ENCODE peak calls at places on chromosome 22, in ten cellular contexts. One of them, this sample, is unnamed.

GRCh38 chr22:27501191-27501936 is 300.2 kb downstream of the MN1 start:
- DNase-seq in bronchial epithelial cell: no peak
- DNase-seq in epithelial cell of esophagus: no peak
- DNase-seq in WERI-Rb-1: no peak
- DNase-seq in cardiac fibroblast: no peak
- DNase-seq in psoas muscle: no peak
- DNase-seq in stomach: no peak
- DNase-seq in BJ: no peak
- DNase-seq in NB4: no peak
- DNase-seq in ovary: no peak
- DNase-seq in this sample: no peak

GRCh38 chr22:24965822-24966626 is 13.5 kb downstream of the KIAA1671 start:
- DNase-seq in bronchial epithelial cell: peak; percentile 82
- DNase-seq in epithelial cell of esophagus: peak; percentile 72
- DNase-seq in WERI-Rb-1: no peak
- DNase-seq in cardiac fibroblast: no peak
- DNase-seq in psoas muscle: peak; percentile 41
- DNase-seq in stomach: peak; percentile 91
- DNase-seq in BJ: no peak
- DNase-seq in NB4: no peak
- DNase-seq in ovary: peak; percentile 85
- DNase-seq in this sample: no peak

GRCh38 chr22:49149721-49150608 is 677.7 kb downstream of the BRD1 start:
- DNase-seq in bronchial epithelial cell: no peak
- DNase-seq in epithelial cell of esophagus: no peak
- DNase-seq in WERI-Rb-1: no peak
- DNase-seq in cardiac fibroblast: no peak
- DNase-seq in psoas muscle: no peak
- DNase-seq in stomach: no peak
- DNase-seq in BJ: no peak
- DNase-seq in NB4: no peak
- DNase-seq in ovary: no peak
- DNase-seq in this sample: no peak

GRCh38 chr22:24925586-24926427 is 20.7 kb downstream of the LHFPL7 start:
- DNase-seq in bronchial epithelial cell: no peak
- DNase-seq in epithelial cell of esophagus: no peak
- DNase-seq in WERI-Rb-1: no peak
- DNase-seq in cardiac fibroblast: no peak
- DNase-seq in psoas muscle: no peak
- DNase-seq in stomach: no peak
- DNase-seq in BJ: no peak
- DNase-seq in NB4: no peak
- DNase-seq in ovary: no peak
- DNase-seq in this sample: no peak

GRCh38 chr22:24471570-24471969 is 23.6 kb upstream of the UPB1 start:
- DNase-seq in bronchial epithelial cell: no peak
- DNase-seq in epithelial cell of esophagus: no peak
- DNase-seq in WERI-Rb-1: no peak
- DNase-seq in cardiac fibroblast: peak; percentile 77
- DNase-seq in psoas muscle: peak; percentile 66
- DNase-seq in stomach: no peak
- DNase-seq in BJ: no peak
- DNase-seq in NB4: no peak
- DNase-seq in ovary: peak; percentile 76
- DNase-seq in this sample: no peak

GRCh38 chr22:20186871-20187546 is 36.2 kb upstream of the CCDC188 start:
- DNase-seq in bronchial epithelial cell: no peak
- DNase-seq in epithelial cell of esophagus: no peak
- DNase-seq in WERI-Rb-1: peak; percentile 24
- DNase-seq in cardiac fibroblast: no peak
- DNase-seq in psoas muscle: no peak
- DNase-seq in stomach: no peak
- DNase-seq in BJ: no peak
- DNase-seq in NB4: no peak
- DNase-seq in ovary: no peak
- DNase-seq in this sample: no peak

GRCh38 chr22:47567126-47567730 is 804.8 kb downstream of the TBC1D22A start:
- DNase-seq in bronchial epithelial cell: no peak
- DNase-seq in epithelial cell of esophagus: no peak
- DNase-seq in WERI-Rb-1: no peak
- DNase-seq in cardiac fibroblast: no peak
- DNase-seq in psoas muscle: no peak
- DNase-seq in stomach: no peak
- DNase-seq in BJ: no peak
- DNase-seq in NB4: no peak
- DNase-seq in ovary: no peak
- DNase-seq in this sample: no peak

GRCh38 chr22:42174062-42174461 is 43.5 kb upstream of the CYP2D6 start:
- DNase-seq in bronchial epithelial cell: no peak
- DNase-seq in epithelial cell of esophagus: no peak
- DNase-seq in WERI-Rb-1: no peak
- DNase-seq in cardiac fibroblast: no peak
- DNase-seq in psoas muscle: no peak
- DNase-seq in stomach: no peak
- DNase-seq in BJ: no peak
- DNase-seq in NB4: peak; percentile 21
- DNase-seq in ovary: no peak
- DNase-seq in this sample: no peak

GRCh38 chr22:23531966-23532735 is 47.9 kb downstream of the IGLL1 start:
- DNase-seq in bronchial epithelial cell: no peak
- DNase-seq in epithelial cell of esophagus: no peak
- DNase-seq in WERI-Rb-1: no peak
- DNase-seq in cardiac fibroblast: no peak
- DNase-seq in psoas muscle: no peak
- DNase-seq in stomach: no peak
- DNase-seq in BJ: no peak
- DNase-seq in NB4: no peak
- DNase-seq in ovary: peak; percentile 36
- DNase-seq in this sample: no peak

GRCh38 chr22:20956258-20957117 is 10.6 kb upstream of the AIFM3 start:
- DNase-seq in bronchial epithelial cell: peak; percentile 83
- DNase-seq in epithelial cell of esophagus: peak; percentile 86
- DNase-seq in WERI-Rb-1: no peak
- DNase-seq in cardiac fibroblast: peak; percentile 20
- DNase-seq in psoas muscle: peak; percentile 22
- DNase-seq in stomach: no peak
- DNase-seq in BJ: no peak
- DNase-seq in NB4: no peak
- DNase-seq in ovary: no peak
- DNase-seq in this sample: no peak

GRCh38 chr22:47388778-47389177 is 626.3 kb downstream of the TBC1D22A start:
- DNase-seq in bronchial epithelial cell: no peak
- DNase-seq in epithelial cell of esophagus: no peak
- DNase-seq in WERI-Rb-1: no peak
- DNase-seq in cardiac fibroblast: no peak
- DNase-seq in psoas muscle: no peak
- DNase-seq in stomach: no peak
- DNase-seq in BJ: no peak
- DNase-seq in NB4: no peak
- DNase-seq in ovary: peak; percentile 13
- DNase-seq in this sample: no peak

GRCh38 chr22:49240016-49240380 is 587.7 kb downstream of the BRD1 start:
- DNase-seq in bronchial epithelial cell: no peak
- DNase-seq in epithelial cell of esophagus: no peak
- DNase-seq in WERI-Rb-1: no peak
- DNase-seq in cardiac fibroblast: no peak
- DNase-seq in psoas muscle: no peak
- DNase-seq in stomach: no peak
- DNase-seq in BJ: no peak
- DNase-seq in NB4: no peak
- DNase-seq in ovary: peak; percentile 4
- DNase-seq in this sample: no peak

GRCh38 chr22:23562186-23562585 is 17.9 kb downstream of the IGLL1 start:
- DNase-seq in bronchial epithelial cell: no peak
- DNase-seq in epithelial cell of esophagus: no peak
- DNase-seq in WERI-Rb-1: no peak
- DNase-seq in cardiac fibroblast: no peak
- DNase-seq in psoas muscle: no peak
- DNase-seq in stomach: no peak
- DNase-seq in BJ: no peak
- DNase-seq in NB4: no peak
- DNase-seq in ovary: no peak
- DNase-seq in this sample: no peak

DNA sequence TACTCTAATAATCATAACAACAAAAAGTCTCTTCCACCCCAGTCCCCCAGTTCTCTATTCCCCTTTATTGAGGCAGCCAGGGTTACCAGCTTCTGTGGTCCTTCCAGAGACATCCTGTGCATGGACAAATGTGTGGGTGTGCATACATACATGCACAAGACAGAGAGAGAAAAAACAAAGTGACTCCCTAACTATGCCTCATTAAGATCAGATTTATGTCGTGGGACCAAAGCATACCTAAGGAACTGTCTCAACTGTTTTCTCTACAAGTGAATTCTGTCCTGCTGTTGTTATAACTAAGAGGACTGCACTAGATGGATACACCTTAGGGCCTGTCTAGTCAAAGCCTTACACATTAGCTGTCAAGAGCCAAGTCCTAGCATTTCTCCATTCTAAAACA is 106.7 kb downstream of the MRTFA start:
- DNase-seq in bronchial epithelial cell: no peak
- DNase-seq in epithelial cell of esophagus: no peak
- DNase-seq in WERI-Rb-1: no peak
- DNase-seq in cardiac fibroblast: no peak
- DNase-seq in psoas muscle: no peak
- DNase-seq in stomach: no peak
- DNase-seq in BJ: no peak
- DNase-seq in NB4: no peak
- DNase-seq in ovary: no peak
- DNase-seq in this sample: no peak
- H3K4me3 ChIP-seq in bronchial epithelial cell: no peak overlapping the region
- H3K4me3 ChIP-seq in epithelial cell of esophagus: no peak overlapping the region
- H3K4me3 ChIP-seq in WERI-Rb-1: no peak overlapping the region
- H3K4me3 ChIP-seq in cardiac fibroblast: no peak overlapping the region
- H3K4me3 ChIP-seq in psoas muscle: no peak overlapping the region
- H3K4me3 ChIP-seq in stomach: no peak overlapping the region
- H3K4me3 ChIP-seq in BJ: no peak overlapping the region
- H3K4me3 ChIP-seq in NB4: no peak overlapping the region
- H3K4me3 ChIP-seq in ovary: no peak overlapping the region
- H3K4me3 ChIP-seq in this sample: no peak overlapping the region

DNA sequence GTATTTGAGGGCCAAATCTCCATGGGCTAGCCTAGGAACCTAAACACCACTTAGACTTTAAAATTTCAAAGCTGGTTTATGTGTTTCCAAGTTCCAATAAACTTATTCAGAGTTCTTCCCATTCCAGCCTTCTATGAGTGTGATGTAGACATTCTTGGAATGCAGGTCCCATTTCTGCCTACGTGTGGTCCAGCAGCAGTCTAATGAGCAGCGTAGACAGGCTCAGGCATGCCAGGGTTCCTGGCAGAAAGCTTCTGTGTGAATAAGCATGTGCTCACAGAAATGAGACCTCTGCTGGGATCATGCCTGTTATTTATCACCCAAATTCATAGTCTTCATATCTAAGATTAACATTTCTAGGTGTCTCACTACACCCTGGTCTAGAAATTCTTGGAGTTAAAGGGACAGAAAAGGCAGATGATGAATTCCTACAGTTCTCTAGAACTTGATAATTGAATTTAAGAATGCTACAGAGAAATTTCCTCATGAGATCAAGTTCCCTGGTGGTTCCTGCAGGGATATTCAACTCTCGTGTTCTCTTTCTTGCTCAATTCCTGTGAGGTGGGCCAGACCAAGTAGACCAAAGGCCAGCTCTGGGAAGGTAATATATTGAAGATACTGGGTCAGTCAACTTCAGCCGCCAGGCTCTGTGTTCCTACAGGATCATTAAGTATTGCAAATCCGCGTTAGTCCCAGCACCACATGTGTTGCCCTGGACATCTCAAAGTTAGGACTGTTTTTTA is 17.6 kb downstream of the RNF185 start:
- DNase-seq in bronchial epithelial cell: peak; percentile 99
- DNase-seq in epithelial cell of esophagus: peak; percentile 99
- DNase-seq in WERI-Rb-1: no peak
- DNase-seq in cardiac fibroblast: peak; percentile 87
- DNase-seq in psoas muscle: no peak
- DNase-seq in stomach: no peak
- DNase-seq in BJ: peak; percentile 89
- DNase-seq in NB4: no peak
- DNase-seq in ovary: no peak
- DNase-seq in this sample: no peak
- TF ChIP-seq CTCF in bronchial epithelial cell: peak; percentile 0
- TF ChIP-seq CTCF in epithelial cell of esophagus: peak; percentile 13
- TF ChIP-seq CTCF in WERI-Rb-1: no peak
- TF ChIP-seq CTCF in cardiac fibroblast: no peak
- TF ChIP-seq CTCF in psoas muscle: peak; percentile 27
- TF ChIP-seq CTCF in stomach: no peak
- TF ChIP-seq CTCF in BJ: peak; percentile 10
- TF ChIP-seq CTCF in NB4: no peak
- TF ChIP-seq CTCF in ovary: no peak
- TF ChIP-seq CTCF in this sample: no peak

DNA sequence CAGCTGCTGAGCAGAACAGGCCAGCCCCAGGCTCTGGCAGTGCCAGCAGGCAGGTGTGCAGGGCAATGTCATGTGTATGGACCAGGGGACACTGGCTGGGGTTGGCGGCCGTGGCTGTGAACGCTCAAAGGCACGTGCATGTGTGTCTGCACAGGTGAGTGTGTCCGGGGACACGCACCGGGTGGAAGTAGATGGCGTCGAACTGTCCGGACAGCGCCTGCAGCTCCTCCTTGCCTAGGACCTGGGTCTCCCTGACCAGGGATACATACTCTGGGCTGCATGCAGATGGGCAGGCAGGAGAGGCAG is 863 bp downstream of the HDAC10 start:
- DNase-seq in bronchial epithelial cell: no peak
- DNase-seq in epithelial cell of esophagus: no peak
- DNase-seq in WERI-Rb-1: no peak
- DNase-seq in cardiac fibroblast: no peak
- DNase-seq in psoas muscle: no peak
- DNase-seq in stomach: no peak
- DNase-seq in BJ: no peak
- DNase-seq in NB4: no peak
- DNase-seq in ovary: no peak
- DNase-seq in this sample: no peak
- H3K4me3 ChIP-seq in bronchial epithelial cell: peak overlapping the region; percentile 76
- H3K4me3 ChIP-seq in epithelial cell of esophagus: peak overlapping the region; percentile 74
- H3K4me3 ChIP-seq in WERI-Rb-1: peak overlapping the region; percentile 70
- H3K4me3 ChIP-seq in cardiac fibroblast: peak overlapping the region; percentile 76
- H3K4me3 ChIP-seq in psoas muscle: peak overlapping the region; percentile 70
- H3K4me3 ChIP-seq in stomach: peak overlapping the region; percentile 65
- H3K4me3 ChIP-seq in BJ: peak overlapping the region; percentile 65
- H3K4me3 ChIP-seq in NB4: peak overlapping the region; percentile 72
- H3K4me3 ChIP-seq in ovary: peak overlapping the region; percentile 57
- H3K4me3 ChIP-seq in this sample: peak overlapping the region; percentile 78

DNA sequence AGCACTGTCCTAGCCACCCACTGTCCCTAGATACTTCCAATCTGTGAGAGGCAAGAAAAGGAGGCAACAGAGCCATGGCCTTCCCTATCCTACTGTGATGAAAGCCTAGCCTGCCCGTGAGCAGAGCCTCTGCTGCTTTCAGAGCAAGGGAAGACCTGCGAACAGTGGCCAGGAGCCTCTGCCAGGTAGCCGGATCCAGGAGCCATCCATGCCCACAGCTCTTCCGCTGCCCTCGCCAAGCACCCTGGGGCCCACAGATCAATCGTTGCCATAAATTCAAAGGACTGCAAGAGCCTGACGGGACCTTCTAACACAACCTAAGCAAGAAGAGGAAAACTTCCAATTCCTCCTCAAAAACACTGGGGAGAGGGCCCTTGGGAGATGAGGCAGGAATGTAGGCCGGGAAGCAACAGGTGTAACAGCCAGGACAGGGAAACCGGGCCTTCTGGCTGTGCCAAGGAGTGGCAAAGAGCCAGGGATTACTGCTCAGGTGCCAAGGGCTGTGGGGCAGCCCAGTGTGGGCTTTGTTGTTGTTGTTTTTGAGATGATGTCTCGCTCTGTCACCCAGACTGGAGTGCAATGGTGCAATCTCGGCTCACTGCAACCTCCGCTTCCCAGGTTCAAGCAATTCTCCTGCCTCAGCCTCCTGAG is 18.1 kb downstream of the CSNK1E start:
- DNase-seq in bronchial epithelial cell: peak; percentile 64
- DNase-seq in epithelial cell of esophagus: peak; percentile 86
- DNase-seq in WERI-Rb-1: no peak
- DNase-seq in cardiac fibroblast: no peak
- DNase-seq in psoas muscle: no peak
- DNase-seq in stomach: no peak
- DNase-seq in BJ: no peak
- DNase-seq in NB4: no peak
- DNase-seq in ovary: no peak
- DNase-seq in this sample: no peak
- TF ChIP-seq CTCF in bronchial epithelial cell: no peak
- TF ChIP-seq CTCF in epithelial cell of esophagus: no peak
- TF ChIP-seq CTCF in WERI-Rb-1: no peak
- TF ChIP-seq CTCF in cardiac fibroblast: no peak
- TF ChIP-seq CTCF in psoas muscle: no peak
- TF ChIP-seq CTCF in stomach: no peak
- TF ChIP-seq CTCF in BJ: no peak
- TF ChIP-seq CTCF in NB4: no peak
- TF ChIP-seq CTCF in ovary: no peak
- TF ChIP-seq CTCF in this sample: no peak

This sample was measured in A673.